ENCODE peak calls at places on chromosomes 3 and 15, in five cellular contexts. G, L, N, R and K are unnamed samples. For H3K27me3 and H3K9me3, the result is how much of the 10 kb centered on the place peaks cover.

GRCh38 chr3:116140100-116140689 is 305.1 kb downstream of the LSAMP start:
- DNase-seq in N (no peak), R (peak), G (peak), L (no peak), K (no peak)

GRCh38 chr15:88636039-88636438 is 2.8 kb upstream of the ISG20 start:
- DNase-seq in L (peak), N (no peak), G (no peak), R (no peak), K (no peak)

GRCh38 chr3:32392530-32393302 is 1.1 kb downstream of the CMTM7 start:
- DNase-seq in L (no peak), N (peak), R (peak), G (peak), K (no peak)

GRCh38 chr3:9862391-9863235 is 17.4 kb downstream of the CIDEC start:
- DNase-seq in N (no peak), R (no peak), L (peak), G (peak), K (no peak)

GRCh38 chr3:64300790-64301423 is 75.6 kb upstream of the PRICKLE2 start:
- DNase-seq in G (peak), N (no peak), L (no peak), R (peak), K (no peak)

GRCh38 chr3:141280086-141280485 is 48.5 kb downstream of the PXYLP1 start:
- DNase-seq in L (no peak), G (peak), N (no peak), R (peak), K (no peak)

GRCh38 chr3:32181370-32181769 is 57.1 kb upstream of the CMTM8 start:
- DNase-seq in G (no peak), R (no peak), L (no peak), N (no peak), K (no peak)

GRCh38 chr3:23928525-23928924 is 11.6 kb downstream of the RPL15 start:
- DNase-seq in G (no peak), L (no peak), N (no peak), R (no peak), K (no peak)

GRCh38 chr15:100769043-100769974 is 110.3 kb upstream of the ALDH1A3 start:
- DNase-seq in R (no peak), N (no peak), G (no peak), L (no peak), K (no peak)

GRCh38 chr3:146783446-146783845 is 178.3 kb upstream of the PLSCR5 start:
- DNase-seq in L (no peak), N (no peak), G (peak), R (peak), K (no peak)

GRCh38 chr15:98154863-98155262 is 194.4 kb downstream of the ARRDC4 start:
- DNase-seq in G (peak), L (no peak), R (peak), N (no peak), K (peak)

GRCh38 chr15:39698444-39699390 is 83.9 kb downstream of the FSIP1 start:
- DNase-seq in G (no peak), L (no peak), R (no peak), N (no peak), K (no peak)

GRCh38 chr15:80252281-80252619 is 237 bp upstream of the CTXND1 start:
- DNase-seq in N (no peak), R (no peak), G (no peak), L (no peak), K (no peak)

GRCh38 chr3:46497556-46498265 is at the start of gene RTP3:
- DNase-seq in G (no peak), N (no peak), L (no peak), R (no peak), K (no peak)

GRCh38 chr3:66836363-66837152 is 161.5 kb upstream of the KBTBD8 start:
- DNase-seq in R (no peak), N (no peak), L (no peak), G (peak), K (no peak)

GRCh38 chr3:99962703-99963102 is 145.0 kb downstream of the CMSS1 start:
- DNase-seq in R (peak), G (peak), N (no peak), L (no peak), K (no peak)

GRCh38 chr3:49422379-49423248 is at the start of gene AMT:
- DNase-seq in R (no peak), G (no peak), N (no peak), L (peak), K (no peak)

GRCh38 chr3:145959457-145960088 is 201.4 kb downstream of the PLOD2 start:
- DNase-seq in L (no peak), G (peak), R (peak), N (no peak), K (no peak)

GRCh38 chr3:277873-278272 is 81.3 kb downstream of the CHL1 start:
- DNase-seq in N (no peak), G (no peak), R (no peak), L (no peak), K (no peak)

GRCh38 chr15:22958487-22959280 is 21.5 kb downstream of the CYFIP1 start:
- DNase-seq in N (no peak), G (no peak), R (no peak), L (no peak), K (no peak)

GRCh38 chr3:62737449-62737848 is 137.8 kb downstream of the CADPS start:
- DNase-seq in L (no peak), R (no peak), G (no peak), N (no peak), K (no peak)

GRCh38 chr3:55206000-55206399 is 278.1 kb upstream of the LRTM1 start:
- DNase-seq in L (no peak), G (peak), N (no peak), R (peak), K (no peak)

GRCh38 chr3:71111784-71112440 is 471.6 kb downstream of the FOXP1 start:
- DNase-seq in N (no peak), L (no peak), R (peak), G (peak), K (peak)

GRCh38 chr15:68469162-68470048 is 37.4 kb upstream of the ITGA11 start:
- DNase-seq in N (no peak), L (no peak), R (peak), G (peak), K (no peak)

GRCh38 chr3:156376199-156376598 is 178.7 kb downstream of the SSR3 start:
- DNase-seq in G (no peak), N (no peak), L (no peak), R (no peak), K (no peak)

GRCh38 chr15:72796515-72797337 is 13.2 kb upstream of the ADPGK start:
- DNase-seq in N (no peak), L (peak), G (peak), R (no peak), K (no peak)

DNA sequence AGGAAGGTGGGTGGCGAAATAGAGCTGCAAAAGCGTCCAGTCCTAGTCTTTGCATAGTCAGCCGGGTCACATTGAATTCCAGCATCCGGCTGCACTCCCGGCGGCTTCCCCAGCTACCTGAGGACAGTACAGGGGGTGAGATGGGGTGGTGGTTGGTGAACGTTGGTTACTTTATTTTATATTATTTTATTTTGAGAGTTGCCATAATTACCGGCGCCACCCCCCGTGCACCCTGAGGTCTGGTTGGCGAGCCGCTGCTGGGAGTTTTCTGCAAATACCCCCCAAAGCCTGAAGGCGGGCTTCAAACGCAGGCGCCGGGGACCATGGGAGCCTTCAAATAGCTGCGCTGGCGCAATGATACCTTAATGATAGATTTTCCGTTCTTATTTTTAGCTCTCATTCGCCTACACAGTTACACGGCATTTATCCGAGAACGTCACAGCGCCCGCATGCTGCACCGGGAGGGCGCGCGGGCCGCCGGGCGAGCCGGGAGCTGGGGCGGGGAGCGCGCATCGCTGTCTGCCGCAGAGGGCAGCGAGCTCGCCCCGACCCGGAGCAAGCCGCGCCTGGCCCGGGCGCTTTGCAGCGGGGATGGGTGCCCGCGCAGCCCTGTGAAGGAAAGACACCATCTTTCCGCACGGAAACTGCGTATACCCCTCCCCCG is 756 bp upstream of the RASGRF1 start:
- DNase-seq in R (no peak), N (no peak), L (peak), G (peak), K (no peak)
- H3K27me3 ChIP-seq in R (under half), N (under half), L (half or more), G (under half), K (half or more)

GRCh38 chr3:107797586-107797985 is 274.8 kb downstream of the BBX start:
- DNase-seq in L (no peak), G (peak), N (no peak), R (peak), K (no peak)
- H3K27ac ChIP-seq in L (no peak), G (no peak), N (peak), R (no peak), K (no peak)

DNA sequence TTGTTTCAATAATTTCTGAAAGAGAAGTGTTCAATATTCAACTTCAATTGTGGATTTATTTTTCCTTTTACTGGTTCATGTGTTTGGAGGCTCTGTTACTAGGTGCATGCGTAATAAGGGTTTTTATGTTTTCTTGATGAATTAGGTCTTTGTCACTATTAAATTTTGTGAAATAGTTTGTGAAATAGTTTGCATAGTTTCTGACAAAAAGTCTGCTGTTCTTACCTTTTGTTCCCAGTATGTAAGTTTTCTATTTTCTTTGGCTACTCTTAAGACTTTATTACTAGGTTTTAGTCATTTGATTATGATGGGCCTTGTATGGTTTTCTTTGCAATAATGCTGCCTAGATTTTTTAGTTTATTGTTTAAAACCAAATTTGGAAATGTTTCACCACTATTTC is 38.0 kb downstream of the MEF2A start:
- DNase-seq in N (no peak), G (peak), R (peak), L (no peak), K (no peak)
- H3K9me3 ChIP-seq in N (under half), G (under half), R (under half), L (under half), K (under half)

DNA sequence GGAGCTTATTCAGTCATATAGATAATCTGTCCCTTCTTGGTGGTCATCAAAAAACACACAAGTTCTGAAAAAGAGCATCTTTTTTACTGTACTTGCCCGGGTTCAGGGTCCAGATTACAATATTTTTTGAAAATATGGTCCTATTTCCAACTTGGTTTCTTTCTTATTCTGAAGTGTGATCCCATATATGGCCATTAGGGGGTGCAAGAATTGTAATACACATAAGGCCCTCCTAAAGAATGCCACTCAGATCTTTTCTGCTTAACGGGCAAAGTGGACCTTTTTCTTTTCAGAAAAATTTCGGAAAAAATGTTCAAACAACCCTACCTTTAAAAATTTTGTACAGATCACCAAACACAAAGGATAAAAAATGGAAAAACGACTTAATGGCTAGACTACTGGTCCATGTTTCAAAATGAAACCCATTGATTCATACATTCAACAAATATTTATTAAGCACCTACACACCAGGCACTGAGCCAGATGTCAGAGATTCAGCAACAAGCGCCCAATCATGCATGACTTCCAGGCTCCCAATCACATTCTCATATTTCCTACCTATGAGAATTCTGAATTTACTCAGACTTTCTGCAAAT is 102.0 kb upstream of the MYRIP start:
- DNase-seq in R (peak), L (no peak), N (no peak), G (peak), K (no peak)
- H3K27me3 ChIP-seq in R (under half), L (under half), N (under half), G (under half), K (under half)

DNA sequence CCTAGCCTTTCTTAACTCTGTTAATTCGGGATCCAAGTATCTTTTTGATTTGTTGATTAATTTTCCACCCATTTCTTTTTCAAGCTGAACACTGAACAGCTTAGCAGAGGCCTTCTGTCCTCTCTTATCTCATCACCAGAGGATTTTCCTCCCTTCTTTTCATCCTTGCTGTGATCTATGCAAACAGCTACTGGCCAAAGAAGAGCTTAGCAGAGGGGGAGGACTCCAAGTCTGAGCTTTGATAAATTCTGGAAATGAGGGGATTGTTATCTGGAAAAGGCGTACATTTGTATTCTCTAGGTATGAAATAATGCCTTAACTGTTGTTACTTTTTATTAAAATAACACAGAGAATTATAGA is 13.4 kb downstream of the DZIP3 start:
- DNase-seq in G (no peak), N (no peak), L (no peak), R (no peak), K (no peak)
- H3K27ac ChIP-seq in G (no peak), N (no peak), L (no peak), R (no peak), K (no peak)